ENCODE peak calls at places on chromosomes 11 and 22, in ten cellular contexts. One of them, this sample, is unnamed.

GRCh38 chr22:27997538-27997937 is 78.5 kb upstream of the PITPNB start:
- DNase-seq in activated T-helper 1 cell treated with Interleukin-2 at 50 U/mL for 16 hours: no peak
- DNase-seq in retina: no peak
- DNase-seq in Kasumi-1: no peak
- DNase-seq in ovary: peak
- DNase-seq in B cell: no peak
- DNase-seq in lung: no peak
- DNase-seq in nucleus accumbens: no peak
- DNase-seq in posterior vena cava: no peak
- DNase-seq in dermis blood vessel endothelial cell: no peak
- DNase-seq in this sample: no peak

GRCh38 chr22:35051034-35051535 is 14.9 kb upstream of the ISX start:
- DNase-seq in activated T-helper 1 cell treated with Interleukin-2 at 50 U/mL for 16 hours: no peak
- DNase-seq in retina: no peak
- DNase-seq in Kasumi-1: no peak
- DNase-seq in ovary: no peak
- DNase-seq in B cell: no peak
- DNase-seq in lung: no peak
- DNase-seq in nucleus accumbens: no peak
- DNase-seq in posterior vena cava: no peak
- DNase-seq in dermis blood vessel endothelial cell: no peak
- DNase-seq in this sample: no peak

GRCh38 chr22:23079240-23079768 is 9.0 kb downstream of the GNAZ start:
- DNase-seq in activated T-helper 1 cell treated with Interleukin-2 at 50 U/mL for 16 hours: no peak
- DNase-seq in retina: no peak
- DNase-seq in Kasumi-1: no peak
- DNase-seq in ovary: no peak
- DNase-seq in B cell: no peak
- DNase-seq in lung: no peak
- DNase-seq in nucleus accumbens: no peak
- DNase-seq in posterior vena cava: no peak
- DNase-seq in dermis blood vessel endothelial cell: no peak
- DNase-seq in this sample: no peak

GRCh38 chr11:12245549-12245986 is 131.8 kb upstream of the PARVA start:
- DNase-seq in activated T-helper 1 cell treated with Interleukin-2 at 50 U/mL for 16 hours: no peak
- DNase-seq in retina: no peak
- DNase-seq in Kasumi-1: no peak
- DNase-seq in ovary: no peak
- DNase-seq in B cell: no peak
- DNase-seq in lung: no peak
- DNase-seq in nucleus accumbens: no peak
- DNase-seq in posterior vena cava: no peak
- DNase-seq in dermis blood vessel endothelial cell: no peak
- DNase-seq in this sample: no peak

GRCh38 chr11:61627831-61628753 is 47.2 kb upstream of the SYT7 start:
- DNase-seq in activated T-helper 1 cell treated with Interleukin-2 at 50 U/mL for 16 hours: no peak
- DNase-seq in retina: peak
- DNase-seq in Kasumi-1: peak
- DNase-seq in ovary: peak
- DNase-seq in B cell: no peak
- DNase-seq in lung: peak
- DNase-seq in nucleus accumbens: peak
- DNase-seq in posterior vena cava: no peak
- DNase-seq in dermis blood vessel endothelial cell: peak
- DNase-seq in this sample: peak

GRCh38 chr11:130771708-130772107 is 144.6 kb downstream of the SNX19 start:
- DNase-seq in activated T-helper 1 cell treated with Interleukin-2 at 50 U/mL for 16 hours: no peak
- DNase-seq in retina: no peak
- DNase-seq in Kasumi-1: no peak
- DNase-seq in ovary: no peak
- DNase-seq in B cell: no peak
- DNase-seq in lung: no peak
- DNase-seq in nucleus accumbens: no peak
- DNase-seq in posterior vena cava: no peak
- DNase-seq in dermis blood vessel endothelial cell: no peak
- DNase-seq in this sample: no peak

GRCh38 chr22:40177738-40178416 is at the start of gene TNRC6B:
- DNase-seq in activated T-helper 1 cell treated with Interleukin-2 at 50 U/mL for 16 hours: peak
- DNase-seq in retina: peak
- DNase-seq in Kasumi-1: peak
- DNase-seq in ovary: peak
- DNase-seq in B cell: peak
- DNase-seq in lung: peak
- DNase-seq in nucleus accumbens: peak
- DNase-seq in posterior vena cava: no peak
- DNase-seq in dermis blood vessel endothelial cell: peak
- DNase-seq in this sample: peak

GRCh38 chr11:2810401-2811205 is 75.0 kb downstream of the CDKN1C start:
- DNase-seq in activated T-helper 1 cell treated with Interleukin-2 at 50 U/mL for 16 hours: no peak
- DNase-seq in retina: no peak
- DNase-seq in Kasumi-1: no peak
- DNase-seq in ovary: peak
- DNase-seq in B cell: no peak
- DNase-seq in lung: no peak
- DNase-seq in nucleus accumbens: no peak
- DNase-seq in posterior vena cava: peak
- DNase-seq in dermis blood vessel endothelial cell: no peak
- DNase-seq in this sample: peak

GRCh38 chr11:128407962-128408361 is 179.4 kb downstream of the ETS1 start:
- DNase-seq in activated T-helper 1 cell treated with Interleukin-2 at 50 U/mL for 16 hours: no peak
- DNase-seq in retina: no peak
- DNase-seq in Kasumi-1: no peak
- DNase-seq in ovary: no peak
- DNase-seq in B cell: no peak
- DNase-seq in lung: no peak
- DNase-seq in nucleus accumbens: no peak
- DNase-seq in posterior vena cava: no peak
- DNase-seq in dermis blood vessel endothelial cell: no peak
- DNase-seq in this sample: no peak

GRCh38 chr22:49535527-49536125 is 292.0 kb downstream of the BRD1 start:
- DNase-seq in activated T-helper 1 cell treated with Interleukin-2 at 50 U/mL for 16 hours: no peak
- DNase-seq in retina: no peak
- DNase-seq in Kasumi-1: no peak
- DNase-seq in ovary: peak
- DNase-seq in B cell: no peak
- DNase-seq in lung: no peak
- DNase-seq in nucleus accumbens: no peak
- DNase-seq in posterior vena cava: peak
- DNase-seq in dermis blood vessel endothelial cell: no peak
- DNase-seq in this sample: no peak

GRCh38 chr11:102138223-102138622 is 28.0 kb downstream of the YAP1 start:
- DNase-seq in activated T-helper 1 cell treated with Interleukin-2 at 50 U/mL for 16 hours: no peak
- DNase-seq in retina: no peak
- DNase-seq in Kasumi-1: no peak
- DNase-seq in ovary: no peak
- DNase-seq in B cell: no peak
- DNase-seq in lung: no peak
- DNase-seq in nucleus accumbens: no peak
- DNase-seq in posterior vena cava: no peak
- DNase-seq in dermis blood vessel endothelial cell: no peak
- DNase-seq in this sample: no peak

GRCh38 chr22:50581950-50582561 is 593 bp downstream of the CHKB start:
- DNase-seq in activated T-helper 1 cell treated with Interleukin-2 at 50 U/mL for 16 hours: peak
- DNase-seq in retina: peak
- DNase-seq in Kasumi-1: peak
- DNase-seq in ovary: no peak
- DNase-seq in B cell: no peak
- DNase-seq in lung: no peak
- DNase-seq in nucleus accumbens: peak
- DNase-seq in posterior vena cava: no peak
- DNase-seq in dermis blood vessel endothelial cell: peak
- DNase-seq in this sample: no peak

GRCh38 chr11:12258451-12258850 is 118.9 kb upstream of the PARVA start:
- DNase-seq in activated T-helper 1 cell treated with Interleukin-2 at 50 U/mL for 16 hours: no peak
- DNase-seq in retina: no peak
- DNase-seq in Kasumi-1: no peak
- DNase-seq in ovary: no peak
- DNase-seq in B cell: no peak
- DNase-seq in lung: no peak
- DNase-seq in nucleus accumbens: no peak
- DNase-seq in posterior vena cava: peak
- DNase-seq in dermis blood vessel endothelial cell: no peak
- DNase-seq in this sample: no peak

GRCh38 chr11:125903753-125904659 is at the start of gene DDX25:
- DNase-seq in activated T-helper 1 cell treated with Interleukin-2 at 50 U/mL for 16 hours: no peak
- DNase-seq in retina: peak
- DNase-seq in Kasumi-1: no peak
- DNase-seq in ovary: peak
- DNase-seq in B cell: peak
- DNase-seq in lung: no peak
- DNase-seq in nucleus accumbens: peak
- DNase-seq in posterior vena cava: peak
- DNase-seq in dermis blood vessel endothelial cell: no peak
- DNase-seq in this sample: no peak

GRCh38 chr11:124740277-124740882 is 638 bp downstream of the NRGN start:
- DNase-seq in activated T-helper 1 cell treated with Interleukin-2 at 50 U/mL for 16 hours: no peak
- DNase-seq in retina: peak
- DNase-seq in Kasumi-1: peak
- DNase-seq in ovary: no peak
- DNase-seq in B cell: peak
- DNase-seq in lung: peak
- DNase-seq in nucleus accumbens: no peak
- DNase-seq in posterior vena cava: no peak
- DNase-seq in dermis blood vessel endothelial cell: peak
- DNase-seq in this sample: no peak

GRCh38 chr11:70423523-70424505 is 25.5 kb downstream of the CTTN start:
- DNase-seq in activated T-helper 1 cell treated with Interleukin-2 at 50 U/mL for 16 hours: no peak
- DNase-seq in retina: no peak
- DNase-seq in Kasumi-1: no peak
- DNase-seq in ovary: no peak
- DNase-seq in B cell: no peak
- DNase-seq in lung: no peak
- DNase-seq in nucleus accumbens: no peak
- DNase-seq in posterior vena cava: peak
- DNase-seq in dermis blood vessel endothelial cell: peak
- DNase-seq in this sample: no peak

GRCh38 chr11:26442131-26442530 is 110.2 kb downstream of the ANO3 start:
- DNase-seq in activated T-helper 1 cell treated with Interleukin-2 at 50 U/mL for 16 hours: no peak
- DNase-seq in retina: no peak
- DNase-seq in Kasumi-1: no peak
- DNase-seq in ovary: no peak
- DNase-seq in B cell: no peak
- DNase-seq in lung: no peak
- DNase-seq in nucleus accumbens: no peak
- DNase-seq in posterior vena cava: no peak
- DNase-seq in dermis blood vessel endothelial cell: no peak
- DNase-seq in this sample: no peak

GRCh38 chr11:58927393-58928081 is 11.8 kb upstream of the GLYATL1 start:
- DNase-seq in activated T-helper 1 cell treated with Interleukin-2 at 50 U/mL for 16 hours: no peak
- DNase-seq in retina: peak
- DNase-seq in Kasumi-1: no peak
- DNase-seq in ovary: no peak
- DNase-seq in B cell: no peak
- DNase-seq in lung: no peak
- DNase-seq in nucleus accumbens: no peak
- DNase-seq in posterior vena cava: no peak
- DNase-seq in dermis blood vessel endothelial cell: no peak
- DNase-seq in this sample: no peak

GRCh38 chr11:130738618-130739017 is 177.7 kb downstream of the SNX19 start:
- DNase-seq in activated T-helper 1 cell treated with Interleukin-2 at 50 U/mL for 16 hours: no peak
- DNase-seq in retina: no peak
- DNase-seq in Kasumi-1: no peak
- DNase-seq in ovary: no peak
- DNase-seq in B cell: no peak
- DNase-seq in lung: no peak
- DNase-seq in nucleus accumbens: no peak
- DNase-seq in posterior vena cava: no peak
- DNase-seq in dermis blood vessel endothelial cell: no peak
- DNase-seq in this sample: no peak

GRCh38 chr11:120735035-120735434 is 223.5 kb downstream of the GRIK4 start:
- DNase-seq in activated T-helper 1 cell treated with Interleukin-2 at 50 U/mL for 16 hours: no peak
- DNase-seq in retina: no peak
- DNase-seq in Kasumi-1: no peak
- DNase-seq in ovary: no peak
- DNase-seq in B cell: no peak
- DNase-seq in lung: no peak
- DNase-seq in nucleus accumbens: no peak
- DNase-seq in posterior vena cava: no peak
- DNase-seq in dermis blood vessel endothelial cell: peak
- DNase-seq in this sample: no peak

GRCh38 chr11:6629892-6630631 is 10.8 kb upstream of the TPP1 start:
- DNase-seq in activated T-helper 1 cell treated with Interleukin-2 at 50 U/mL for 16 hours: no peak
- DNase-seq in retina: peak
- DNase-seq in Kasumi-1: no peak
- DNase-seq in ovary: no peak
- DNase-seq in B cell: no peak
- DNase-seq in lung: no peak
- DNase-seq in nucleus accumbens: no peak
- DNase-seq in posterior vena cava: no peak
- DNase-seq in dermis blood vessel endothelial cell: no peak
- DNase-seq in this sample: no peak

GRCh38 chr11:2525166-2525861 is 80.5 kb downstream of the KCNQ1 start:
- DNase-seq in activated T-helper 1 cell treated with Interleukin-2 at 50 U/mL for 16 hours: no peak
- DNase-seq in retina: no peak
- DNase-seq in Kasumi-1: no peak
- DNase-seq in ovary: peak
- DNase-seq in B cell: no peak
- DNase-seq in lung: no peak
- DNase-seq in nucleus accumbens: no peak
- DNase-seq in posterior vena cava: peak
- DNase-seq in dermis blood vessel endothelial cell: no peak
- DNase-seq in this sample: peak

GRCh38 chr11:12134239-12134590 is 23.8 kb downstream of the MICAL2 start:
- DNase-seq in activated T-helper 1 cell treated with Interleukin-2 at 50 U/mL for 16 hours: no peak
- DNase-seq in retina: no peak
- DNase-seq in Kasumi-1: peak
- DNase-seq in ovary: no peak
- DNase-seq in B cell: no peak
- DNase-seq in lung: no peak
- DNase-seq in nucleus accumbens: no peak
- DNase-seq in posterior vena cava: no peak
- DNase-seq in dermis blood vessel endothelial cell: no peak
- DNase-seq in this sample: no peak

GRCh38 chr11:131691558-131692041 is 321.2 kb downstream of the NTM start:
- DNase-seq in activated T-helper 1 cell treated with Interleukin-2 at 50 U/mL for 16 hours: no peak
- DNase-seq in retina: peak
- DNase-seq in Kasumi-1: no peak
- DNase-seq in ovary: peak
- DNase-seq in B cell: no peak
- DNase-seq in lung: no peak
- DNase-seq in nucleus accumbens: no peak
- DNase-seq in posterior vena cava: no peak
- DNase-seq in dermis blood vessel endothelial cell: peak
- DNase-seq in this sample: no peak

GRCh38 chr11:82988936-82989627 is 82.6 kb downstream of the RAB30 start:
- DNase-seq in activated T-helper 1 cell treated with Interleukin-2 at 50 U/mL for 16 hours: no peak
- DNase-seq in retina: no peak
- DNase-seq in Kasumi-1: no peak
- DNase-seq in ovary: no peak
- DNase-seq in B cell: no peak
- DNase-seq in lung: no peak
- DNase-seq in nucleus accumbens: peak
- DNase-seq in posterior vena cava: no peak
- DNase-seq in dermis blood vessel endothelial cell: peak
- DNase-seq in this sample: no peak

GRCh38 chr11:105693075-105693474 is 83.2 kb downstream of the GRIA4 start:
- DNase-seq in activated T-helper 1 cell treated with Interleukin-2 at 50 U/mL for 16 hours: no peak
- DNase-seq in retina: no peak
- DNase-seq in Kasumi-1: no peak
- DNase-seq in ovary: no peak
- DNase-seq in B cell: no peak
- DNase-seq in lung: no peak
- DNase-seq in nucleus accumbens: no peak
- DNase-seq in posterior vena cava: no peak
- DNase-seq in dermis blood vessel endothelial cell: no peak
- DNase-seq in this sample: no peak

GRCh38 chr22:45503816-45504702 is 1.4 kb downstream of the FBLN1 start:
- DNase-seq in activated T-helper 1 cell treated with Interleukin-2 at 50 U/mL for 16 hours: no peak
- DNase-seq in retina: peak
- DNase-seq in Kasumi-1: peak
- DNase-seq in ovary: peak
- DNase-seq in B cell: no peak
- DNase-seq in lung: no peak
- DNase-seq in nucleus accumbens: no peak
- DNase-seq in posterior vena cava: peak
- DNase-seq in dermis blood vessel endothelial cell: no peak
- DNase-seq in this sample: no peak

GRCh38 chr22:37316875-37317371 is 34.6 kb downstream of the CYTH4 start:
- DNase-seq in activated T-helper 1 cell treated with Interleukin-2 at 50 U/mL for 16 hours: peak
- DNase-seq in retina: peak
- DNase-seq in Kasumi-1: peak
- DNase-seq in ovary: peak
- DNase-seq in B cell: peak
- DNase-seq in lung: peak
- DNase-seq in nucleus accumbens: peak
- DNase-seq in posterior vena cava: peak
- DNase-seq in dermis blood vessel endothelial cell: peak
- DNase-seq in this sample: peak

This sample was measured in sciatic nerve.